ENCODE peak calls at places on chromosomes 7 and 10, in five cellular contexts. One of them, this sample, is unnamed.

GRCh38 chr10:79434816-79435215 is 10.6 kb downstream of the ZCCHC24 start:
- DNase-seq in NCI-H524 treated with DMSO at 0.1 percent for 48 hours: no peak
- DNase-seq in OCI-M1: no peak
- DNase-seq in activated effector memory CD4-positive, alpha-beta T cell treated with Interleukin-2 at 50 U/mL for 16 hours: no peak
- DNase-seq in activated CD8-positive, alpha-beta T cell treated with anti-CD3 and anti-CD28 coated beads for 36 hours: peak
- DNase-seq in this sample: no peak

GRCh38 chr10:5832946-5833345 is 19.7 kb upstream of the GDI2 start:
- DNase-seq in activated CD8-positive, alpha-beta T cell treated with anti-CD3 and anti-CD28 coated beads for 36 hours: no peak
- DNase-seq in activated effector memory CD4-positive, alpha-beta T cell treated with Interleukin-2 at 50 U/mL for 16 hours: no peak
- DNase-seq in OCI-M1: no peak
- DNase-seq in NCI-H524 treated with DMSO at 0.1 percent for 48 hours: no peak
- DNase-seq in this sample: no peak

GRCh38 chr7:130273081-130273699 is 6.5 kb downstream of the CPA2 start:
- DNase-seq in OCI-M1: peak
- DNase-seq in NCI-H524 treated with DMSO at 0.1 percent for 48 hours: peak
- DNase-seq in activated CD8-positive, alpha-beta T cell treated with anti-CD3 and anti-CD28 coated beads for 36 hours: peak
- DNase-seq in activated effector memory CD4-positive, alpha-beta T cell treated with Interleukin-2 at 50 U/mL for 16 hours: no peak
- DNase-seq in this sample: peak

GRCh38 chr7:150737265-150738055 is at the start of gene GIMAP5:
- DNase-seq in activated effector memory CD4-positive, alpha-beta T cell treated with Interleukin-2 at 50 U/mL for 16 hours: peak
- DNase-seq in OCI-M1: peak
- DNase-seq in NCI-H524 treated with DMSO at 0.1 percent for 48 hours: no peak
- DNase-seq in activated CD8-positive, alpha-beta T cell treated with anti-CD3 and anti-CD28 coated beads for 36 hours: peak
- DNase-seq in this sample: no peak

GRCh38 chr10:17923728-17924127 is 28.0 kb upstream of the SLC39A12 start:
- DNase-seq in activated CD8-positive, alpha-beta T cell treated with anti-CD3 and anti-CD28 coated beads for 36 hours: no peak
- DNase-seq in NCI-H524 treated with DMSO at 0.1 percent for 48 hours: no peak
- DNase-seq in activated effector memory CD4-positive, alpha-beta T cell treated with Interleukin-2 at 50 U/mL for 16 hours: no peak
- DNase-seq in OCI-M1: no peak
- DNase-seq in this sample: no peak

GRCh38 chr10:24344279-24344678 is 135.3 kb downstream of the KIAA1217 start:
- DNase-seq in OCI-M1: no peak
- DNase-seq in activated effector memory CD4-positive, alpha-beta T cell treated with Interleukin-2 at 50 U/mL for 16 hours: no peak
- DNase-seq in activated CD8-positive, alpha-beta T cell treated with anti-CD3 and anti-CD28 coated beads for 36 hours: no peak
- DNase-seq in NCI-H524 treated with DMSO at 0.1 percent for 48 hours: no peak
- DNase-seq in this sample: no peak

GRCh38 chr10:34581871-34582532 is 233.1 kb downstream of the PARD3 start:
- DNase-seq in NCI-H524 treated with DMSO at 0.1 percent for 48 hours: no peak
- DNase-seq in activated effector memory CD4-positive, alpha-beta T cell treated with Interleukin-2 at 50 U/mL for 16 hours: no peak
- DNase-seq in activated CD8-positive, alpha-beta T cell treated with anti-CD3 and anti-CD28 coated beads for 36 hours: no peak
- DNase-seq in OCI-M1: no peak
- DNase-seq in this sample: no peak

GRCh38 chr7:3027005-3027404 is 16.7 kb downstream of the CARD11 start:
- DNase-seq in NCI-H524 treated with DMSO at 0.1 percent for 48 hours: no peak
- DNase-seq in activated CD8-positive, alpha-beta T cell treated with anti-CD3 and anti-CD28 coated beads for 36 hours: no peak
- DNase-seq in OCI-M1: no peak
- DNase-seq in activated effector memory CD4-positive, alpha-beta T cell treated with Interleukin-2 at 50 U/mL for 16 hours: no peak
- DNase-seq in this sample: peak

GRCh38 chr7:92255308-92255707 is 9.5 kb downstream of the ANKIB1 start:
- DNase-seq in NCI-H524 treated with DMSO at 0.1 percent for 48 hours: no peak
- DNase-seq in OCI-M1: peak
- DNase-seq in activated CD8-positive, alpha-beta T cell treated with anti-CD3 and anti-CD28 coated beads for 36 hours: no peak
- DNase-seq in activated effector memory CD4-positive, alpha-beta T cell treated with Interleukin-2 at 50 U/mL for 16 hours: no peak
- DNase-seq in this sample: no peak

GRCh38 chr7:113086431-113086888 is at the start of gene GPR85:
- DNase-seq in activated effector memory CD4-positive, alpha-beta T cell treated with Interleukin-2 at 50 U/mL for 16 hours: no peak
- DNase-seq in NCI-H524 treated with DMSO at 0.1 percent for 48 hours: peak
- DNase-seq in OCI-M1: peak
- DNase-seq in activated CD8-positive, alpha-beta T cell treated with anti-CD3 and anti-CD28 coated beads for 36 hours: peak
- DNase-seq in this sample: no peak

GRCh38 chr10:89360153-89360552 is 17.7 kb upstream of the IFIT1B start:
- DNase-seq in OCI-M1: no peak
- DNase-seq in activated CD8-positive, alpha-beta T cell treated with anti-CD3 and anti-CD28 coated beads for 36 hours: no peak
- DNase-seq in NCI-H524 treated with DMSO at 0.1 percent for 48 hours: no peak
- DNase-seq in activated effector memory CD4-positive, alpha-beta T cell treated with Interleukin-2 at 50 U/mL for 16 hours: no peak
- DNase-seq in this sample: no peak

GRCh38 chr7:128829391-128830166 is 627 bp upstream of the FLNC start:
- DNase-seq in activated CD8-positive, alpha-beta T cell treated with anti-CD3 and anti-CD28 coated beads for 36 hours: peak
- DNase-seq in activated effector memory CD4-positive, alpha-beta T cell treated with Interleukin-2 at 50 U/mL for 16 hours: no peak
- DNase-seq in OCI-M1: no peak
- DNase-seq in NCI-H524 treated with DMSO at 0.1 percent for 48 hours: no peak
- DNase-seq in this sample: no peak

GRCh38 chr7:28853834-28854749 is 104.0 kb downstream of the TRIL start:
- DNase-seq in NCI-H524 treated with DMSO at 0.1 percent for 48 hours: no peak
- DNase-seq in OCI-M1: peak
- DNase-seq in activated effector memory CD4-positive, alpha-beta T cell treated with Interleukin-2 at 50 U/mL for 16 hours: peak
- DNase-seq in activated CD8-positive, alpha-beta T cell treated with anti-CD3 and anti-CD28 coated beads for 36 hours: peak
- DNase-seq in this sample: peak

GRCh38 chr7:135197906-135198655 is 13.2 kb downstream of the WDR91 start:
- DNase-seq in activated CD8-positive, alpha-beta T cell treated with anti-CD3 and anti-CD28 coated beads for 36 hours: no peak
- DNase-seq in NCI-H524 treated with DMSO at 0.1 percent for 48 hours: no peak
- DNase-seq in activated effector memory CD4-positive, alpha-beta T cell treated with Interleukin-2 at 50 U/mL for 16 hours: no peak
- DNase-seq in OCI-M1: no peak
- DNase-seq in this sample: no peak

GRCh38 chr10:5631936-5632335 is 34.5 kb downstream of the ASB13 start:
- DNase-seq in OCI-M1: no peak
- DNase-seq in activated effector memory CD4-positive, alpha-beta T cell treated with Interleukin-2 at 50 U/mL for 16 hours: no peak
- DNase-seq in NCI-H524 treated with DMSO at 0.1 percent for 48 hours: no peak
- DNase-seq in activated CD8-positive, alpha-beta T cell treated with anti-CD3 and anti-CD28 coated beads for 36 hours: no peak
- DNase-seq in this sample: no peak

GRCh38 chr7:47254081-47255006 is 327.6 kb downstream of the TNS3 start:
- DNase-seq in activated effector memory CD4-positive, alpha-beta T cell treated with Interleukin-2 at 50 U/mL for 16 hours: no peak
- DNase-seq in activated CD8-positive, alpha-beta T cell treated with anti-CD3 and anti-CD28 coated beads for 36 hours: peak
- DNase-seq in NCI-H524 treated with DMSO at 0.1 percent for 48 hours: no peak
- DNase-seq in OCI-M1: peak
- DNase-seq in this sample: peak

GRCh38 chr7:2012981-2013380 is 219.8 kb downstream of the MAD1L1 start:
- DNase-seq in OCI-M1: no peak
- DNase-seq in activated CD8-positive, alpha-beta T cell treated with anti-CD3 and anti-CD28 coated beads for 36 hours: no peak
- DNase-seq in NCI-H524 treated with DMSO at 0.1 percent for 48 hours: no peak
- DNase-seq in activated effector memory CD4-positive, alpha-beta T cell treated with Interleukin-2 at 50 U/mL for 16 hours: no peak
- DNase-seq in this sample: peak

GRCh38 chr7:47323904-47324303 is 258.0 kb downstream of the TNS3 start:
- DNase-seq in activated CD8-positive, alpha-beta T cell treated with anti-CD3 and anti-CD28 coated beads for 36 hours: no peak
- DNase-seq in NCI-H524 treated with DMSO at 0.1 percent for 48 hours: no peak
- DNase-seq in OCI-M1: no peak
- DNase-seq in activated effector memory CD4-positive, alpha-beta T cell treated with Interleukin-2 at 50 U/mL for 16 hours: no peak
- DNase-seq in this sample: no peak

This sample was measured in DMS 273 treated with DMSO at 0.1 percent for 48 hours.